ENCODE peak calls at places on chromosomes 12 and 14, in five cellular contexts. One of them, this sample, is unnamed.

GRCh38 chr14:63896278-63896720 is 43.5 kb downstream of the SYNE2 start:
- DNase-seq in sigmoid colon: peak; percentile 68
- DNase-seq in Peyer's patch: no peak
- DNase-seq in keratinocyte: no peak
- DNase-seq in spleen: no peak
- DNase-seq in this sample: peak; percentile 58

GRCh38 chr12:132729541-132730320 is 19.1 kb downstream of the PGAM5 start:
- DNase-seq in sigmoid colon: no peak
- DNase-seq in Peyer's patch: no peak
- DNase-seq in keratinocyte: no peak
- DNase-seq in spleen: no peak
- DNase-seq in this sample: no peak

GRCh38 chr12:108548954-108549521 is 11.9 kb downstream of the SART3 start:
- DNase-seq in sigmoid colon: no peak
- DNase-seq in Peyer's patch: no peak
- DNase-seq in keratinocyte: no peak
- DNase-seq in spleen: no peak
- DNase-seq in this sample: no peak

GRCh38 chr14:53306926-53307325 is 153.8 kb upstream of the DDHD1 start:
- DNase-seq in sigmoid colon: no peak
- DNase-seq in Peyer's patch: no peak
- DNase-seq in keratinocyte: no peak
- DNase-seq in spleen: no peak
- DNase-seq in this sample: no peak

GRCh38 chr12:41288188-41288811 is 100.2 kb downstream of the PDZRN4 start:
- DNase-seq in sigmoid colon: no peak
- DNase-seq in Peyer's patch: no peak
- DNase-seq in keratinocyte: no peak
- DNase-seq in spleen: no peak
- DNase-seq in this sample: no peak

GRCh38 chr14:24430682-24431568 is 1.2 kb downstream of the KHNYN start:
- DNase-seq in sigmoid colon: no peak
- DNase-seq in Peyer's patch: no peak
- DNase-seq in keratinocyte: no peak
- DNase-seq in spleen: peak; percentile 90
- DNase-seq in this sample: peak; percentile 82

GRCh38 chr14:64692597-64693350 is 11.4 kb upstream of the PLEKHG3 start:
- DNase-seq in sigmoid colon: no peak
- DNase-seq in Peyer's patch: peak; percentile 54
- DNase-seq in keratinocyte: no peak
- DNase-seq in spleen: no peak
- DNase-seq in this sample: no peak

GRCh38 chr12:94930772-94931171 is 72.7 kb downstream of the NDUFA12 start:
- DNase-seq in sigmoid colon: no peak
- DNase-seq in Peyer's patch: no peak
- DNase-seq in keratinocyte: no peak
- DNase-seq in spleen: no peak
- DNase-seq in this sample: no peak

GRCh38 chr12:121284551-121285390 is 11.7 kb downstream of the CAMKK2 start:
- DNase-seq in sigmoid colon: peak; percentile 71
- DNase-seq in Peyer's patch: peak; percentile 55
- DNase-seq in keratinocyte: no peak
- DNase-seq in spleen: no peak
- DNase-seq in this sample: peak; percentile 71

GRCh38 chr12:64147860-64148259 is 74.2 kb downstream of the KICS2 start:
- DNase-seq in sigmoid colon: no peak
- DNase-seq in Peyer's patch: no peak
- DNase-seq in keratinocyte: no peak
- DNase-seq in spleen: no peak
- DNase-seq in this sample: no peak

GRCh38 chr14:63852817-63853730 is at the start of gene SYNE2:
- DNase-seq in sigmoid colon: peak; percentile 84
- DNase-seq in Peyer's patch: peak; percentile 90
- DNase-seq in keratinocyte: no peak
- DNase-seq in spleen: peak; percentile 94
- DNase-seq in this sample: peak; percentile 90

GRCh38 chr14:31340297-31341063 is 79.9 kb downstream of the HEATR5A start:
- DNase-seq in sigmoid colon: no peak
- DNase-seq in Peyer's patch: no peak
- DNase-seq in keratinocyte: no peak
- DNase-seq in spleen: no peak
- DNase-seq in this sample: no peak

GRCh38 chr14:68884031-68885030 is 91.5 kb upstream of the ZFP36L1 start:
- DNase-seq in sigmoid colon: peak; percentile 93
- DNase-seq in Peyer's patch: peak; percentile 45
- DNase-seq in keratinocyte: no peak
- DNase-seq in spleen: no peak
- DNase-seq in this sample: no peak

GRCh38 chr12:124441443-124442190 is 125.8 kb downstream of the NCOR2 start:
- DNase-seq in sigmoid colon: no peak
- DNase-seq in Peyer's patch: no peak
- DNase-seq in keratinocyte: no peak
- DNase-seq in spleen: no peak
- DNase-seq in this sample: no peak

GRCh38 chr12:83039413-83039812 is 352.7 kb downstream of the TMTC2 start:
- DNase-seq in sigmoid colon: no peak
- DNase-seq in Peyer's patch: no peak
- DNase-seq in keratinocyte: no peak
- DNase-seq in spleen: no peak
- DNase-seq in this sample: no peak

GRCh38 chr12:52006726-52007157 is at the start of gene TAMALIN:
- DNase-seq in sigmoid colon: peak; percentile 90
- DNase-seq in Peyer's patch: peak; percentile 90
- DNase-seq in keratinocyte: no peak
- DNase-seq in spleen: peak; percentile 94
- DNase-seq in this sample: peak; percentile 82

GRCh38 chr12:124738636-124739467 is 124.8 kb downstream of the SCARB1 start:
- DNase-seq in sigmoid colon: no peak
- DNase-seq in Peyer's patch: no peak
- DNase-seq in keratinocyte: no peak
- DNase-seq in spleen: no peak
- DNase-seq in this sample: no peak

GRCh38 chr14:29773990-29774389 is 153.7 kb downstream of the PRKD1 start:
- DNase-seq in sigmoid colon: no peak
- DNase-seq in Peyer's patch: no peak
- DNase-seq in keratinocyte: no peak
- DNase-seq in spleen: no peak
- DNase-seq in this sample: no peak

GRCh38 chr12:47412837-47413236 is 293.0 kb downstream of the RPAP3 start:
- DNase-seq in sigmoid colon: no peak
- DNase-seq in Peyer's patch: no peak
- DNase-seq in keratinocyte: no peak
- DNase-seq in spleen: no peak
- DNase-seq in this sample: no peak

GRCh38 chr12:31234053-31234835 is 91.7 kb downstream of the SINHCAF start:
- DNase-seq in sigmoid colon: no peak
- DNase-seq in Peyer's patch: no peak
- DNase-seq in keratinocyte: no peak
- DNase-seq in spleen: no peak
- DNase-seq in this sample: no peak

GRCh38 chr12:80033457-80033856 is 65.9 kb upstream of the OTOGL start:
- DNase-seq in sigmoid colon: no peak
- DNase-seq in Peyer's patch: no peak
- DNase-seq in keratinocyte: no peak
- DNase-seq in spleen: no peak
- DNase-seq in this sample: no peak

GRCh38 chr12:53219956-53220856 is 11.8 kb downstream of the RARG start:
- DNase-seq in sigmoid colon: peak; percentile 89
- DNase-seq in Peyer's patch: peak; percentile 93
- DNase-seq in keratinocyte: no peak
- DNase-seq in spleen: peak; percentile 95
- DNase-seq in this sample: no peak

GRCh38 chr14:65228436-65228835 is 126.1 kb upstream of the MAX start:
- DNase-seq in sigmoid colon: no peak
- DNase-seq in Peyer's patch: no peak
- DNase-seq in keratinocyte: no peak
- DNase-seq in spleen: peak; percentile 3
- DNase-seq in this sample: no peak

GRCh38 chr12:1281683-1282366 is 290.8 kb downstream of the ERC1 start:
- DNase-seq in sigmoid colon: no peak
- DNase-seq in Peyer's patch: no peak
- DNase-seq in keratinocyte: no peak
- DNase-seq in spleen: no peak
- DNase-seq in this sample: no peak

GRCh38 chr12:68148261-68148951 is 11.1 kb downstream of the IFNG start:
- DNase-seq in sigmoid colon: no peak
- DNase-seq in Peyer's patch: no peak
- DNase-seq in keratinocyte: no peak
- DNase-seq in spleen: no peak
- DNase-seq in this sample: no peak

GRCh38 chr12:6216581-6216980 is 16.4 kb downstream of the CD9 start:
- DNase-seq in sigmoid colon: no peak
- DNase-seq in Peyer's patch: no peak
- DNase-seq in keratinocyte: no peak
- DNase-seq in spleen: no peak
- DNase-seq in this sample: no peak
- H3K27ac ChIP-seq in sigmoid colon: peak overlapping the region; percentile 100
- H3K27ac ChIP-seq in Peyer's patch: peak overlapping the region; percentile 75
- H3K27ac ChIP-seq in keratinocyte: peak overlapping the region; percentile 100
- H3K27ac ChIP-seq in spleen: no peak overlapping the region
- H3K27ac ChIP-seq in this sample: no peak overlapping the region

DNA sequence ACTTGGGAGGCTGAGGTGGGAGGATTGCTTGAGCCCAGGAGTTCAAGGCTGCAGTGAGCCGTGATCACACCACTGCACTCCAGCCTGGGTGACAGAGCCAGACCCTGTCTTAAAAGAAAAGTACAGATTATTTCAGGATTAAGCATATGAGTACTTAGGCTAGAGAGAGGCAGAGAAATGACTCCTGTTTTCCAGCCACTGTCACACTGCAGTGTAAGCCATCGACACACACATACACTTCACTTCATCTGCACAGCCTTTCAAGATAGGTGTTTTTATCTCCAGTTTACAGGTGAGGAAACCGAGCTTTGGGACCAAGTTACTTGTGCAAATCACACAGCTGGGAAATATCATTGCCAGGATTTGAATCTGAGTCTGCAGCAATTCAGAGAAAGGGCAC is 77.2 kb downstream of the ETV6 start:
- DNase-seq in sigmoid colon: no peak
- DNase-seq in Peyer's patch: no peak
- DNase-seq in keratinocyte: no peak
- DNase-seq in spleen: no peak
- DNase-seq in this sample: no peak
- H3K4me3 ChIP-seq in sigmoid colon: no peak overlapping the region
- H3K4me3 ChIP-seq in Peyer's patch: no peak overlapping the region
- H3K4me3 ChIP-seq in keratinocyte: no peak overlapping the region
- H3K4me3 ChIP-seq in spleen: no peak overlapping the region
- H3K4me3 ChIP-seq in this sample: no peak overlapping the region

GRCh38 chr12:3604750-3605638 is 114.0 kb downstream of the PRMT8 start:
- DNase-seq in sigmoid colon: peak; percentile 63
- DNase-seq in Peyer's patch: no peak
- DNase-seq in keratinocyte: no peak
- DNase-seq in spleen: peak; percentile 71
- DNase-seq in this sample: peak; percentile 64

GRCh38 chr12:3607039-3607719 is 116.2 kb downstream of the PRMT8 start:
- DNase-seq in sigmoid colon: no peak
- DNase-seq in Peyer's patch: no peak
- DNase-seq in keratinocyte: no peak
- DNase-seq in spleen: peak; percentile 44
- DNase-seq in this sample: peak; percentile 50

GRCh38 chr12:3606101-3606500 is 115.1 kb downstream of the PRMT8 start:
- DNase-seq in sigmoid colon: no peak
- DNase-seq in Peyer's patch: no peak
- DNase-seq in keratinocyte: no peak
- DNase-seq in spleen: peak; percentile 28
- DNase-seq in this sample: no peak

GRCh38 chr12:3604281-3604680 is 113.3 kb downstream of the PRMT8 start:
- DNase-seq in sigmoid colon: peak; percentile 29
- DNase-seq in Peyer's patch: no peak
- DNase-seq in keratinocyte: no peak
- DNase-seq in spleen: peak; percentile 61
- DNase-seq in this sample: no peak

GRCh38 chr12:3607821-3608220 is 116.8 kb downstream of the PRMT8 start:
- DNase-seq in sigmoid colon: no peak
- DNase-seq in Peyer's patch: no peak
- DNase-seq in keratinocyte: no peak
- DNase-seq in spleen: peak; percentile 35
- DNase-seq in this sample: peak; percentile 71
- H3K9me3 ChIP-seq in sigmoid colon: no peaks in the 10 kb centered on the region
- H3K9me3 ChIP-seq in Peyer's patch: no peaks in the 10 kb centered on the region
- H3K9me3 ChIP-seq in keratinocyte: no peaks in the 10 kb centered on the region
- H3K9me3 ChIP-seq in spleen: peaks cover 17% of the 10 kb centered on the region
- H3K9me3 ChIP-seq in this sample: no peaks in the 10 kb centered on the region

DNA sequence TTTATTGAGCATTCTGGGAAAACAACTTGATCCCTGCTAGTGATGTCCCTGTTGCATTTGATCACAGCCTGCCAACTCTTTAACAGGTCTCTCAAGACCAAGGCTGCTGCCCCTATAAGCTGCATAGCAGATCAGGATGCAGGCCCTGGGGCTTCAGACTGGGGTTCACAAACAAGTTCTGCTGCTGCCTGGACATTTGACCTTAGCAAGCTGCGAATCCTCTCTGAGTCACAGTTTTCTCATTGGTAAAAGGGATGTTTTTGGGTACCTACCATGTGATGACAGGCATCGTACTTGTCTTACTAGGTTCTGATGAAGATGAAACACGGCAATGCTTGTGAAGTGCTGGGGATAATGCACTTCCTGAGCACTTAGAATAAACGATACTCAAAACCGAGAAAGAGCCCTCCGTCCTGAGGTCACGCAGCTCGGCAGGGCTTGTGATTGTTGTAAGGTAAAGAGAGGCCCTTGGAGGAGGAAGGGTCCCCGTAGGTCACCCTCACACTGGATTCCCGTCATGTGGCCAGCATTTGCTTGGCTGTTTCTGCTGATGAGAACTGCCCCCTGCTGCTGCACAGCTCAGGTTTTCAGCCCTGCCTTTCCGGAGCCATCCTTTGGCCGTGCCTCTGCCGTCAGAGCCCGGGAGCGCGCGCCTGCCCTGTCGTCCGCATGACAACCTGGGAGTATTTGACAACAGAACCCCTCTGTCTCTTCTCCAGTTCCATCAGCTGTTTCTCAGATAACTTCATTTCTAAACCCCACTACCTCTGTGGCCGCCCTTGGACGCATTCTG is 39.1 kb downstream of the TSPAN9 start:
- DNase-seq in sigmoid colon: no peak
- DNase-seq in Peyer's patch: no peak
- DNase-seq in keratinocyte: no peak
- DNase-seq in spleen: no peak
- DNase-seq in this sample: no peak
- H3K27ac ChIP-seq in sigmoid colon: peak overlapping the region; percentile 48
- H3K27ac ChIP-seq in Peyer's patch: peak overlapping the region; percentile 52
- H3K27ac ChIP-seq in keratinocyte: peak overlapping the region; percentile 86
- H3K27ac ChIP-seq in spleen: peak overlapping the region; percentile 47
- H3K27ac ChIP-seq in this sample: peak overlapping the region; percentile 8

DNA sequence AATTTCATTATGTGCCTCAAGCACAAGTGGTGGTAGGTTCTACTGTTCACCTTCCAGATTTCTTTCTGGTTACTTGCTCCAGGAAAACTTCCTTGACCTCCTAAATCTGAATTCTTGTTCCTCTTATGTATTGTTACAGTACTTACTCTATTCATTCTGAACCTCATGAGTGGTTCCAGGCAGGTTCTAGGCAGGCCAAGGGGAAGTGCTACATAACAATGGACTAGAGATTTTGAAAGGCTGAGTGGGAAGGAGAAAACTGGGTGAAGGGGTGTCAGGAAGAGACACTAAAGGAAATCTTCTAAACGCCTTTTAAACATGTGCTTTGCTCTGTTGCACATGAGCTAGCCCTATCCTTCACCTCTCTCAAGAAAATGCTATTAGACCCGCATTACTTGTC is 1.6 kb downstream of the YARS2 start:
- DNase-seq in sigmoid colon: no peak
- DNase-seq in Peyer's patch: no peak
- DNase-seq in keratinocyte: no peak
- DNase-seq in spleen: no peak
- DNase-seq in this sample: no peak
- H3K4me3 ChIP-seq in sigmoid colon: no peak overlapping the region
- H3K4me3 ChIP-seq in Peyer's patch: peak overlapping the region; percentile 87
- H3K4me3 ChIP-seq in keratinocyte: peak overlapping the region; percentile 52
- H3K4me3 ChIP-seq in spleen: no peak overlapping the region
- H3K4me3 ChIP-seq in this sample: no peak overlapping the region